ENCODE peak calls at places on chromosomes 4 and X, in ten cellular contexts. T is stimulated activated CD4-positive, alpha-beta T cell treated with anti-CD3 and anti-CD28 coated beads, Interleukin-2, amount 100 ng/mL, for 48 hours; B is lower lobe of right lung; V is HTR-8/SVneo; C is GM04504; S is ELR; M is T-helper 2 cell; L is astrocyte of the cerebellum; Y is mammary epithelial cell; W is stimulated activated naive CD4-positive, alpha-beta T cell treated with Interleukin-2 at 50 U/mL for 16 hours. G is an unnamed sample.

GRCh38 chr4:124433500-124433899 is 279.0 kb downstream of the ANKRD50 start:
- DNase-seq in T (no peak), B (no peak), V (no peak), C (no peak), S (no peak), M (no peak), L (no peak), Y (no peak), W (no peak), G (no peak)

GRCh38 chr4:114163051-114163450 is 183.6 kb upstream of the ARSJ start:
- DNase-seq in T (no peak), B (no peak), V (no peak), C (no peak), S (no peak), M (no peak), L (no peak), Y (no peak), W (no peak), G (no peak)

GRCh38 chrX:63186137-63186536 is 165.0 kb downstream of the SPIN4 start:
- DNase-seq in T (no peak), B (no peak), V (no peak), C (no peak), S (no peak), M (no peak), L (no peak), Y (no peak), W (no peak), G (no peak)

GRCh38 chr4:182925298-182925738 is 8.1 kb upstream of the DCTD start:
- DNase-seq in T (peak), B (peak), V (peak), C (no peak), S (peak), M (peak), L (peak), Y (peak), W (peak), G (peak)

GRCh38 chr4:89497517-89498308 is 190.1 kb upstream of the GPRIN3 start:
- DNase-seq in T (no peak), B (no peak), V (no peak), C (no peak), S (no peak), M (no peak), L (no peak), Y (no peak), W (no peak), G (no peak)

GRCh38 chr4:79241846-79242245 is 84.0 kb downstream of the NAA11 start:
- DNase-seq in T (no peak), B (no peak), V (no peak), C (peak), S (peak), M (no peak), L (peak), Y (no peak), W (no peak), G (no peak)

GRCh38 chr4:30839583-30840520 is 119.7 kb downstream of the PCDH7 start:
- DNase-seq in T (no peak), B (no peak), V (no peak), C (no peak), S (peak), M (no peak), L (peak), Y (peak), W (no peak), G (no peak)

GRCh38 chr4:24922416-24922815 is 9.6 kb upstream of the CCDC149 start:
- DNase-seq in T (no peak), B (no peak), V (no peak), C (no peak), S (no peak), M (no peak), L (no peak), Y (no peak), W (no peak), G (no peak)

GRCh38 chr4:127660486-127660885 is 27.7 kb downstream of the INTU start:
- DNase-seq in T (no peak), B (no peak), V (no peak), C (no peak), S (no peak), M (no peak), L (no peak), Y (no peak), W (no peak), G (no peak)

GRCh38 chr4:94856030-94856429 is 98.3 kb downstream of the BMPR1B start:
- DNase-seq in T (no peak), B (no peak), V (no peak), C (no peak), S (no peak), M (no peak), L (no peak), Y (no peak), W (no peak), G (no peak)

GRCh38 chrX:151789179-151789800 is 54.7 kb downstream of the CNGA2 start:
- DNase-seq in T (no peak), B (no peak), V (peak), C (peak), S (peak), M (no peak), L (peak), Y (peak), W (no peak), G (peak)

GRCh38 chrX:119688856-119689455 is 4.0 kb downstream of the SEPTIN6 start:
- DNase-seq in T (no peak), B (no peak), V (no peak), C (no peak), S (no peak), M (no peak), L (no peak), Y (no peak), W (no peak), G (no peak)

GRCh38 chr4:5134620-5135019 is 83.3 kb downstream of the STK32B start:
- DNase-seq in T (no peak), B (no peak), V (no peak), C (no peak), S (no peak), M (no peak), L (no peak), Y (no peak), W (no peak), G (no peak)

GRCh38 chrX:34487364-34487763 is 169.7 kb downstream of the TMEM47 start:
- DNase-seq in T (no peak), B (no peak), V (no peak), C (no peak), S (no peak), M (no peak), L (no peak), Y (no peak), W (no peak), G (no peak)

GRCh38 chrX:47191331-47191730 is 2.3 kb upstream of the UBA1 start:
- DNase-seq in T (peak), B (no peak), V (no peak), C (no peak), S (peak), M (peak), L (no peak), Y (peak), W (peak), G (no peak)

GRCh38 chr4:169397762-169398161 is 127.0 kb upstream of the SH3RF1 start:
- DNase-seq in T (no peak), B (no peak), V (no peak), C (no peak), S (peak), M (no peak), L (peak), Y (peak), W (no peak), G (no peak)

GRCh38 chr4:7461171-7461570 is 26.4 kb upstream of the PSAPL1 start:
- DNase-seq in T (no peak), B (no peak), V (no peak), C (no peak), S (no peak), M (no peak), L (no peak), Y (no peak), W (no peak), G (no peak)

GRCh38 chrX:38275615-38276014 is 51.7 kb downstream of the RPGR start:
- DNase-seq in T (no peak), B (no peak), V (peak), C (peak), S (peak), M (no peak), L (peak), Y (peak), W (no peak), G (no peak)

GRCh38 chrX:107654778-107655761 is 26.8 kb downstream of the PRPS1 start:
- DNase-seq in T (peak), B (peak), V (no peak), C (peak), S (peak), M (peak), L (no peak), Y (peak), W (peak), G (peak)

GRCh38 chr4:102665527-102665926 is 95.2 kb downstream of the MANBA start:
- DNase-seq in T (no peak), B (no peak), V (no peak), C (no peak), S (no peak), M (no peak), L (no peak), Y (peak), W (no peak), G (no peak)

GRCh38 chrX:43805579-43805978 is 76.7 kb downstream of the MAOB start:
- DNase-seq in T (no peak), B (no peak), V (no peak), C (no peak), S (no peak), M (no peak), L (no peak), Y (no peak), W (no peak), G (no peak)

GRCh38 chr4:14520171-14520570 is 482.1 kb upstream of the CPEB2 start:
- DNase-seq in T (no peak), B (no peak), V (no peak), C (no peak), S (peak), M (no peak), L (no peak), Y (peak), W (no peak), G (no peak)

G was measured in psoas muscle.